ENCODE peak calls at places on chromosomes 3 and 15, in nine cellular contexts. One of them, this sample, is unnamed.

GRCh38 chr3:187014417-187014864 is 84.1 kb downstream of the ST6GAL1 start:
- DNase-seq in K562: no peak
- DNase-seq in esophagus muscularis mucosa: peak
- DNase-seq in A549: no peak
- DNase-seq in tibial nerve: no peak
- DNase-seq in upper lobe of left lung: no peak
- DNase-seq in HepG2: no peak
- DNase-seq in SK-N-SH: no peak
- DNase-seq in transverse colon: no peak
- DNase-seq in this sample: no peak

GRCh38 chr15:82132742-82133141 is 86.9 kb upstream of the MEX3B start:
- DNase-seq in K562: no peak
- DNase-seq in esophagus muscularis mucosa: no peak
- DNase-seq in A549: peak
- DNase-seq in tibial nerve: no peak
- DNase-seq in upper lobe of left lung: no peak
- DNase-seq in HepG2: no peak
- DNase-seq in SK-N-SH: no peak
- DNase-seq in transverse colon: no peak
- DNase-seq in this sample: no peak

GRCh38 chr15:58678683-58679082 is 70.8 kb downstream of the ADAM10 start:
- DNase-seq in K562: no peak
- DNase-seq in esophagus muscularis mucosa: no peak
- DNase-seq in A549: no peak
- DNase-seq in tibial nerve: no peak
- DNase-seq in upper lobe of left lung: no peak
- DNase-seq in HepG2: no peak
- DNase-seq in SK-N-SH: no peak
- DNase-seq in transverse colon: no peak
- DNase-seq in this sample: no peak

GRCh38 chr3:46335546-46335945 is 18.4 kb upstream of the CCR2 start:
- DNase-seq in K562: no peak
- DNase-seq in esophagus muscularis mucosa: no peak
- DNase-seq in A549: no peak
- DNase-seq in tibial nerve: no peak
- DNase-seq in upper lobe of left lung: no peak
- DNase-seq in HepG2: no peak
- DNase-seq in SK-N-SH: no peak
- DNase-seq in transverse colon: no peak
- DNase-seq in this sample: no peak

GRCh38 chr3:114706591-114707224 is 412.9 kb downstream of the TIGIT start:
- DNase-seq in K562: peak
- DNase-seq in esophagus muscularis mucosa: no peak
- DNase-seq in A549: peak
- DNase-seq in tibial nerve: no peak
- DNase-seq in upper lobe of left lung: no peak
- DNase-seq in HepG2: peak
- DNase-seq in SK-N-SH: no peak
- DNase-seq in transverse colon: no peak
- DNase-seq in this sample: no peak

GRCh38 chr15:91946914-91947313 is 93.4 kb downstream of the SLCO3A1 start:
- DNase-seq in K562: peak
- DNase-seq in esophagus muscularis mucosa: no peak
- DNase-seq in A549: no peak
- DNase-seq in tibial nerve: no peak
- DNase-seq in upper lobe of left lung: no peak
- DNase-seq in HepG2: no peak
- DNase-seq in SK-N-SH: no peak
- DNase-seq in transverse colon: no peak
- DNase-seq in this sample: no peak

GRCh38 chr3:12890610-12891390 is 49.4 kb upstream of the RPL32 start:
- DNase-seq in K562: no peak
- DNase-seq in esophagus muscularis mucosa: no peak
- DNase-seq in A549: no peak
- DNase-seq in tibial nerve: no peak
- DNase-seq in upper lobe of left lung: no peak
- DNase-seq in HepG2: no peak
- DNase-seq in SK-N-SH: no peak
- DNase-seq in transverse colon: no peak
- DNase-seq in this sample: no peak

GRCh38 chr15:32861741-32862140 is 143.9 kb downstream of the GREM1 start:
- DNase-seq in K562: no peak
- DNase-seq in esophagus muscularis mucosa: no peak
- DNase-seq in A549: no peak
- DNase-seq in tibial nerve: no peak
- DNase-seq in upper lobe of left lung: peak
- DNase-seq in HepG2: no peak
- DNase-seq in SK-N-SH: peak
- DNase-seq in transverse colon: peak
- DNase-seq in this sample: peak

GRCh38 chr3:195070321-195070720 is 200.6 kb downstream of the XXYLT1 start:
- DNase-seq in K562: no peak
- DNase-seq in esophagus muscularis mucosa: no peak
- DNase-seq in A549: no peak
- DNase-seq in tibial nerve: no peak
- DNase-seq in upper lobe of left lung: no peak
- DNase-seq in HepG2: no peak
- DNase-seq in SK-N-SH: no peak
- DNase-seq in transverse colon: peak
- DNase-seq in this sample: no peak

GRCh38 chr3:20668411-20668810 is 482.4 kb upstream of the SGO1 start:
- DNase-seq in K562: peak
- DNase-seq in esophagus muscularis mucosa: no peak
- DNase-seq in A549: no peak
- DNase-seq in tibial nerve: no peak
- DNase-seq in upper lobe of left lung: no peak
- DNase-seq in HepG2: peak
- DNase-seq in SK-N-SH: peak
- DNase-seq in transverse colon: no peak
- DNase-seq in this sample: no peak

GRCh38 chr3:102036015-102036414 is 186.7 kb downstream of the NFKBIZ start:
- DNase-seq in K562: no peak
- DNase-seq in esophagus muscularis mucosa: no peak
- DNase-seq in A549: no peak
- DNase-seq in tibial nerve: no peak
- DNase-seq in upper lobe of left lung: no peak
- DNase-seq in HepG2: no peak
- DNase-seq in SK-N-SH: no peak
- DNase-seq in transverse colon: no peak
- DNase-seq in this sample: no peak

GRCh38 chr3:102037209-102037608 is 187.9 kb downstream of the NFKBIZ start:
- DNase-seq in K562: no peak
- DNase-seq in esophagus muscularis mucosa: no peak
- DNase-seq in A549: no peak
- DNase-seq in tibial nerve: no peak
- DNase-seq in upper lobe of left lung: no peak
- DNase-seq in HepG2: no peak
- DNase-seq in SK-N-SH: no peak
- DNase-seq in transverse colon: no peak
- DNase-seq in this sample: no peak

GRCh38 chr3:102036472-102036871 is 187.2 kb downstream of the NFKBIZ start:
- DNase-seq in K562: no peak
- DNase-seq in esophagus muscularis mucosa: no peak
- DNase-seq in A549: no peak
- DNase-seq in tibial nerve: no peak
- DNase-seq in upper lobe of left lung: no peak
- DNase-seq in HepG2: no peak
- DNase-seq in SK-N-SH: no peak
- DNase-seq in transverse colon: no peak
- DNase-seq in this sample: no peak

GRCh38 chr3:102037791-102038190 is 188.5 kb downstream of the NFKBIZ start:
- DNase-seq in K562: no peak
- DNase-seq in esophagus muscularis mucosa: no peak
- DNase-seq in A549: no peak
- DNase-seq in tibial nerve: no peak
- DNase-seq in upper lobe of left lung: no peak
- DNase-seq in HepG2: no peak
- DNase-seq in SK-N-SH: no peak
- DNase-seq in transverse colon: no peak
- DNase-seq in this sample: no peak

GRCh38 chr3:102038477-102039142 is 189.3 kb downstream of the NFKBIZ start:
- DNase-seq in K562: no peak
- DNase-seq in esophagus muscularis mucosa: no peak
- DNase-seq in A549: no peak
- DNase-seq in tibial nerve: no peak
- DNase-seq in upper lobe of left lung: no peak
- DNase-seq in HepG2: no peak
- DNase-seq in SK-N-SH: no peak
- DNase-seq in transverse colon: no peak
- DNase-seq in this sample: no peak
- H3K27ac ChIP-seq in K562: no peak
- H3K27ac ChIP-seq in esophagus muscularis mucosa: no peak
- H3K27ac ChIP-seq in A549: no peak
- H3K27ac ChIP-seq in tibial nerve: no peak
- H3K27ac ChIP-seq in upper lobe of left lung: no peak
- H3K27ac ChIP-seq in HepG2: no peak
- H3K27ac ChIP-seq in SK-N-SH: no peak
- H3K27ac ChIP-seq in transverse colon: no peak
- H3K27ac ChIP-seq in this sample: no peak

GRCh38 chr15:74799255-74799842 is 13.3 kb upstream of the LMAN1L start:
- DNase-seq in K562: no peak
- DNase-seq in esophagus muscularis mucosa: no peak
- DNase-seq in A549: no peak
- DNase-seq in tibial nerve: no peak
- DNase-seq in upper lobe of left lung: no peak
- DNase-seq in HepG2: no peak
- DNase-seq in SK-N-SH: no peak
- DNase-seq in transverse colon: no peak
- DNase-seq in this sample: no peak

GRCh38 chr15:74800559-74801094 is 12.0 kb upstream of the LMAN1L start:
- DNase-seq in K562: no peak
- DNase-seq in esophagus muscularis mucosa: no peak
- DNase-seq in A549: no peak
- DNase-seq in tibial nerve: no peak
- DNase-seq in upper lobe of left lung: peak
- DNase-seq in HepG2: no peak
- DNase-seq in SK-N-SH: no peak
- DNase-seq in transverse colon: no peak
- DNase-seq in this sample: no peak

GRCh38 chr15:74801311-74801997 is 11.2 kb upstream of the LMAN1L start:
- DNase-seq in K562: no peak
- DNase-seq in esophagus muscularis mucosa: no peak
- DNase-seq in A549: no peak
- DNase-seq in tibial nerve: no peak
- DNase-seq in upper lobe of left lung: no peak
- DNase-seq in HepG2: no peak
- DNase-seq in SK-N-SH: no peak
- DNase-seq in transverse colon: no peak
- DNase-seq in this sample: no peak

GRCh38 chr15:74798388-74799254 is 14.0 kb upstream of the LMAN1L start:
- DNase-seq in K562: no peak
- DNase-seq in esophagus muscularis mucosa: no peak
- DNase-seq in A549: no peak
- DNase-seq in tibial nerve: no peak
- DNase-seq in upper lobe of left lung: peak
- DNase-seq in HepG2: no peak
- DNase-seq in SK-N-SH: no peak
- DNase-seq in transverse colon: peak
- DNase-seq in this sample: no peak

GRCh38 chr15:74799843-74800558 is 12.6 kb upstream of the LMAN1L start:
- DNase-seq in K562: peak
- DNase-seq in esophagus muscularis mucosa: no peak
- DNase-seq in A549: peak
- DNase-seq in tibial nerve: peak
- DNase-seq in upper lobe of left lung: peak
- DNase-seq in HepG2: peak
- DNase-seq in SK-N-SH: peak
- DNase-seq in transverse colon: peak
- DNase-seq in this sample: no peak
- TF ChIP-seq EP300 in K562: no peak
- TF ChIP-seq EP300 in esophagus muscularis mucosa: no peak
- TF ChIP-seq EP300 in A549: no peak
- TF ChIP-seq EP300 in tibial nerve: no peak
- TF ChIP-seq EP300 in upper lobe of left lung: no peak
- TF ChIP-seq EP300 in HepG2: no peak
- TF ChIP-seq EP300 in SK-N-SH: no peak
- TF ChIP-seq EP300 in transverse colon: no peak
- TF ChIP-seq EP300 in this sample: no peak

DNA sequence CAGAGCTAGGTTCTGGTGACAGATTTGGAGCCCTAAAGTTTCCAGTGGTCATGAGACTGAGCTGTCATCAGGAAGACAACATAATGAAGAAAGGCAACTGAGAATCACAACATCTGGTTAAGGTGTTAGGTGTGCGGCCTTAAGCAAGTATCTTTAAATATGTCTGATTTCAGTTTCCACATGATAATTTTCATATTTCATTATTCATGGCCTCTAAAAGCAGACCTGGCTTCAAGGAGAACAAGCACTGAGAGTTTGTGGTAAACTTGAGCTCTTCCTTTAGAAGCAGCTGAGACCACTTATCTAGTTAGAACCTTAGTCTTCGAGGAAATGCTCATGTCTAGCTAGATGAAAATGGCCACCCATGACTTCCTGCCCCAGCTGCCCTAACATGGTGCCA is 25.7 kb upstream of the MYLK start:
- DNase-seq in K562: no peak
- DNase-seq in esophagus muscularis mucosa: no peak
- DNase-seq in A549: no peak
- DNase-seq in tibial nerve: no peak
- DNase-seq in upper lobe of left lung: no peak
- DNase-seq in HepG2: no peak
- DNase-seq in SK-N-SH: no peak
- DNase-seq in transverse colon: no peak
- DNase-seq in this sample: no peak
- H3K27ac ChIP-seq in K562: no peak
- H3K27ac ChIP-seq in esophagus muscularis mucosa: no peak
- H3K27ac ChIP-seq in A549: no peak
- H3K27ac ChIP-seq in tibial nerve: no peak
- H3K27ac ChIP-seq in upper lobe of left lung: no peak
- H3K27ac ChIP-seq in HepG2: no peak
- H3K27ac ChIP-seq in SK-N-SH: no peak
- H3K27ac ChIP-seq in transverse colon: no peak
- H3K27ac ChIP-seq in this sample: no peak

GRCh38 chr3:136249593-136250225 is 431 bp upstream of the PCCB start:
- DNase-seq in K562: no peak
- DNase-seq in esophagus muscularis mucosa: no peak
- DNase-seq in A549: no peak
- DNase-seq in tibial nerve: no peak
- DNase-seq in upper lobe of left lung: no peak
- DNase-seq in HepG2: no peak
- DNase-seq in SK-N-SH: no peak
- DNase-seq in transverse colon: no peak
- DNase-seq in this sample: no peak

GRCh38 chr3:136249091-136249490 is 1.0 kb upstream of the PCCB start:
- DNase-seq in K562: no peak
- DNase-seq in esophagus muscularis mucosa: no peak
- DNase-seq in A549: no peak
- DNase-seq in tibial nerve: no peak
- DNase-seq in upper lobe of left lung: no peak
- DNase-seq in HepG2: peak
- DNase-seq in SK-N-SH: no peak
- DNase-seq in transverse colon: no peak
- DNase-seq in this sample: no peak

GRCh38 chr3:136245691-136246090 is 4.4 kb upstream of the PCCB start:
- DNase-seq in K562: no peak
- DNase-seq in esophagus muscularis mucosa: no peak
- DNase-seq in A549: no peak
- DNase-seq in tibial nerve: no peak
- DNase-seq in upper lobe of left lung: no peak
- DNase-seq in HepG2: no peak
- DNase-seq in SK-N-SH: no peak
- DNase-seq in transverse colon: no peak
- DNase-seq in this sample: no peak

GRCh38 chr3:136247855-136248254 is 2.3 kb upstream of the PCCB start:
- DNase-seq in K562: no peak
- DNase-seq in esophagus muscularis mucosa: no peak
- DNase-seq in A549: no peak
- DNase-seq in tibial nerve: no peak
- DNase-seq in upper lobe of left lung: no peak
- DNase-seq in HepG2: no peak
- DNase-seq in SK-N-SH: no peak
- DNase-seq in transverse colon: no peak
- DNase-seq in this sample: no peak

GRCh38 chr3:136247436-136247835 is 2.7 kb upstream of the PCCB start:
- DNase-seq in K562: no peak
- DNase-seq in esophagus muscularis mucosa: no peak
- DNase-seq in A549: no peak
- DNase-seq in tibial nerve: no peak
- DNase-seq in upper lobe of left lung: no peak
- DNase-seq in HepG2: no peak
- DNase-seq in SK-N-SH: no peak
- DNase-seq in transverse colon: no peak
- DNase-seq in this sample: no peak
- TF ChIP-seq EP300 in K562: no peak
- TF ChIP-seq EP300 in esophagus muscularis mucosa: no peak
- TF ChIP-seq EP300 in A549: no peak
- TF ChIP-seq EP300 in tibial nerve: no peak
- TF ChIP-seq EP300 in upper lobe of left lung: no peak
- TF ChIP-seq EP300 in HepG2: no peak
- TF ChIP-seq EP300 in SK-N-SH: no peak
- TF ChIP-seq EP300 in transverse colon: no peak
- TF ChIP-seq EP300 in this sample: no peak

This sample was measured in ovary.